ENCODE peak calls at places on chromosomes 6 and 20, in five cellular contexts. One of them, this sample, is unnamed.

GRCh38 chr6:150072201-150072600 is 3.3 kb upstream of the ULBP3 start:
- DNase-seq in CD8-positive, alpha-beta T cell: peak; percentile 44
- DNase-seq in H1: no peak
- DNase-seq in transverse colon: peak; percentile 94
- DNase-seq in HFF-Myc: no peak
- DNase-seq in this sample: no peak

GRCh38 chr20:26209171-26209941 is 512.7 kb upstream of the ZNF337 start:
- DNase-seq in CD8-positive, alpha-beta T cell: peak; percentile 10
- DNase-seq in H1: peak; percentile 55
- DNase-seq in transverse colon: no peak
- DNase-seq in HFF-Myc: no peak
- DNase-seq in this sample: peak; percentile 22

GRCh38 chr6:48289841-48290240 is 178.8 kb upstream of the PTCHD4 start:
- DNase-seq in CD8-positive, alpha-beta T cell: no peak
- DNase-seq in H1: no peak
- DNase-seq in transverse colon: no peak
- DNase-seq in HFF-Myc: no peak
- DNase-seq in this sample: no peak

GRCh38 chr6:33049323-33049722 is 24.1 kb downstream of the HLA-DPA1 start:
- DNase-seq in CD8-positive, alpha-beta T cell: no peak
- DNase-seq in H1: no peak
- DNase-seq in transverse colon: no peak
- DNase-seq in HFF-Myc: no peak
- DNase-seq in this sample: no peak

GRCh38 chr6:53605543-53606235 is 59.9 kb downstream of the KLHL31 start:
- DNase-seq in CD8-positive, alpha-beta T cell: no peak
- DNase-seq in H1: no peak
- DNase-seq in transverse colon: no peak
- DNase-seq in HFF-Myc: no peak
- DNase-seq in this sample: no peak

GRCh38 chr6:137761072-137761471 is 106.0 kb upstream of the TNFAIP3 start:
- DNase-seq in CD8-positive, alpha-beta T cell: no peak
- DNase-seq in H1: no peak
- DNase-seq in transverse colon: no peak
- DNase-seq in HFF-Myc: no peak
- DNase-seq in this sample: no peak

GRCh38 chr6:3325210-3325609 is 66.5 kb downstream of the PSMG4 start:
- DNase-seq in CD8-positive, alpha-beta T cell: no peak
- DNase-seq in H1: no peak
- DNase-seq in transverse colon: no peak
- DNase-seq in HFF-Myc: no peak
- DNase-seq in this sample: no peak

GRCh38 chr20:23446505-23446904 is 6.2 kb downstream of the CST11 start:
- DNase-seq in CD8-positive, alpha-beta T cell: no peak
- DNase-seq in H1: peak; percentile 88
- DNase-seq in transverse colon: peak; percentile 66
- DNase-seq in HFF-Myc: no peak
- DNase-seq in this sample: no peak

GRCh38 chr6:125511809-125512341 is 210.1 kb upstream of the HDDC2 start:
- DNase-seq in CD8-positive, alpha-beta T cell: no peak
- DNase-seq in H1: no peak
- DNase-seq in transverse colon: no peak
- DNase-seq in HFF-Myc: peak; percentile 43
- DNase-seq in this sample: no peak

GRCh38 chr6:111536888-111537287 is 53.9 kb upstream of the REV3L start:
- DNase-seq in CD8-positive, alpha-beta T cell: no peak
- DNase-seq in H1: no peak
- DNase-seq in transverse colon: no peak
- DNase-seq in HFF-Myc: no peak
- DNase-seq in this sample: no peak

GRCh38 chr20:23258747-23259121 is 91.9 kb upstream of the NXT1 start:
- DNase-seq in CD8-positive, alpha-beta T cell: no peak
- DNase-seq in H1: peak; percentile 8
- DNase-seq in transverse colon: no peak
- DNase-seq in HFF-Myc: no peak
- DNase-seq in this sample: no peak

GRCh38 chr20:22509090-22509938 is 75.1 kb downstream of the FOXA2 start:
- DNase-seq in CD8-positive, alpha-beta T cell: no peak
- DNase-seq in H1: no peak
- DNase-seq in transverse colon: no peak
- DNase-seq in HFF-Myc: no peak
- DNase-seq in this sample: no peak

GRCh38 chr20:54294094-54294493 is 86.2 kb downstream of the PFDN4 start:
- DNase-seq in CD8-positive, alpha-beta T cell: no peak
- DNase-seq in H1: no peak
- DNase-seq in transverse colon: no peak
- DNase-seq in HFF-Myc: no peak
- DNase-seq in this sample: no peak

GRCh38 chr20:44582321-44583025 is at the start of gene PKIG:
- DNase-seq in CD8-positive, alpha-beta T cell: no peak
- DNase-seq in H1: no peak
- DNase-seq in transverse colon: no peak
- DNase-seq in HFF-Myc: peak; percentile 69
- DNase-seq in this sample: no peak

GRCh38 chr6:161168281-161168891 is 105.5 kb downstream of the AGPAT4 start:
- DNase-seq in CD8-positive, alpha-beta T cell: no peak
- DNase-seq in H1: no peak
- DNase-seq in transverse colon: no peak
- DNase-seq in HFF-Myc: peak; percentile 91
- DNase-seq in this sample: no peak

GRCh38 chr20:52425253-52425652 is 233.7 kb upstream of the ZFP64 start:
- DNase-seq in CD8-positive, alpha-beta T cell: no peak
- DNase-seq in H1: no peak
- DNase-seq in transverse colon: no peak
- DNase-seq in HFF-Myc: no peak
- DNase-seq in this sample: no peak

GRCh38 chr20:17226410-17227198 is at the start of gene PCSK2:
- DNase-seq in CD8-positive, alpha-beta T cell: no peak
- DNase-seq in H1: peak; percentile 88
- DNase-seq in transverse colon: peak; percentile 12
- DNase-seq in HFF-Myc: no peak
- DNase-seq in this sample: no peak

GRCh38 chr6:164826831-164827468 is 482.5 kb downstream of the C6orf118 start:
- DNase-seq in CD8-positive, alpha-beta T cell: no peak
- DNase-seq in H1: no peak
- DNase-seq in transverse colon: no peak
- DNase-seq in HFF-Myc: no peak
- DNase-seq in this sample: no peak

GRCh38 chr6:113936093-113936934 is 34.6 kb downstream of the HDAC2 start:
- DNase-seq in CD8-positive, alpha-beta T cell: no peak
- DNase-seq in H1: no peak
- DNase-seq in transverse colon: no peak
- DNase-seq in HFF-Myc: peak; percentile 65
- DNase-seq in this sample: peak; percentile 9

GRCh38 chr6:106114492-106114891 is 28.4 kb downstream of the PRDM1 start:
- DNase-seq in CD8-positive, alpha-beta T cell: no peak
- DNase-seq in H1: no peak
- DNase-seq in transverse colon: no peak
- DNase-seq in HFF-Myc: no peak
- DNase-seq in this sample: no peak

GRCh38 chr6:157605484-157605883 is 217.6 kb upstream of the SNX9 start:
- DNase-seq in CD8-positive, alpha-beta T cell: no peak
- DNase-seq in H1: no peak
- DNase-seq in transverse colon: peak; percentile 0
- DNase-seq in HFF-Myc: no peak
- DNase-seq in this sample: no peak

GRCh38 chr6:143348531-143348930 is 102.0 kb downstream of the ADAT2 start:
- DNase-seq in CD8-positive, alpha-beta T cell: no peak
- DNase-seq in H1: no peak
- DNase-seq in transverse colon: no peak
- DNase-seq in HFF-Myc: no peak
- DNase-seq in this sample: no peak

GRCh38 chr6:158143700-158144099 is 24.4 kb downstream of the SERAC1 start:
- DNase-seq in CD8-positive, alpha-beta T cell: no peak
- DNase-seq in H1: no peak
- DNase-seq in transverse colon: no peak
- DNase-seq in HFF-Myc: no peak
- DNase-seq in this sample: no peak

GRCh38 chr6:40389176-40389767 is 197.9 kb downstream of the LRFN2 start:
- DNase-seq in CD8-positive, alpha-beta T cell: no peak
- DNase-seq in H1: peak; percentile 14
- DNase-seq in transverse colon: no peak
- DNase-seq in HFF-Myc: no peak
- DNase-seq in this sample: no peak

GRCh38 chr6:125753218-125753936 is 3.9 kb downstream of the HEY2 start:
- DNase-seq in CD8-positive, alpha-beta T cell: no peak
- DNase-seq in H1: no peak
- DNase-seq in transverse colon: no peak
- DNase-seq in HFF-Myc: no peak
- DNase-seq in this sample: no peak

GRCh38 chr6:111843347-111844147 is 29.7 kb downstream of the FYN start:
- DNase-seq in CD8-positive, alpha-beta T cell: peak; percentile 69
- DNase-seq in H1: no peak
- DNase-seq in transverse colon: peak; percentile 35
- DNase-seq in HFF-Myc: no peak
- DNase-seq in this sample: no peak

GRCh38 chr6:128479048-128479666 is 41.2 kb downstream of the PTPRK start:
- DNase-seq in CD8-positive, alpha-beta T cell: no peak
- DNase-seq in H1: no peak
- DNase-seq in transverse colon: no peak
- DNase-seq in HFF-Myc: no peak
- DNase-seq in this sample: no peak

GRCh38 chr20:38804682-38805501 is 605 bp upstream of the PPP1R16B start:
- DNase-seq in CD8-positive, alpha-beta T cell: peak; percentile 81
- DNase-seq in H1: no peak
- DNase-seq in transverse colon: peak; percentile 72
- DNase-seq in HFF-Myc: no peak
- DNase-seq in this sample: peak; percentile 86

GRCh38 chr6:70709826-70710225 is 42.1 kb downstream of the SMAP1 start:
- DNase-seq in CD8-positive, alpha-beta T cell: no peak
- DNase-seq in H1: no peak
- DNase-seq in transverse colon: no peak
- DNase-seq in HFF-Myc: peak; percentile 10
- DNase-seq in this sample: no peak

GRCh38 chr6:147643341-147644200 is 135.1 kb downstream of the SAMD5 start:
- DNase-seq in CD8-positive, alpha-beta T cell: no peak
- DNase-seq in H1: no peak
- DNase-seq in transverse colon: no peak
- DNase-seq in HFF-Myc: no peak
- DNase-seq in this sample: no peak

GRCh38 chr6:147651249-147652063 is 143.0 kb downstream of the SAMD5 start:
- DNase-seq in CD8-positive, alpha-beta T cell: no peak
- DNase-seq in H1: no peak
- DNase-seq in transverse colon: peak; percentile 20
- DNase-seq in HFF-Myc: no peak
- DNase-seq in this sample: no peak

GRCh38 chr6:147654103-147654845 is 145.8 kb downstream of the SAMD5 start:
- DNase-seq in CD8-positive, alpha-beta T cell: no peak
- DNase-seq in H1: no peak
- DNase-seq in transverse colon: no peak
- DNase-seq in HFF-Myc: no peak
- DNase-seq in this sample: no peak

DNA sequence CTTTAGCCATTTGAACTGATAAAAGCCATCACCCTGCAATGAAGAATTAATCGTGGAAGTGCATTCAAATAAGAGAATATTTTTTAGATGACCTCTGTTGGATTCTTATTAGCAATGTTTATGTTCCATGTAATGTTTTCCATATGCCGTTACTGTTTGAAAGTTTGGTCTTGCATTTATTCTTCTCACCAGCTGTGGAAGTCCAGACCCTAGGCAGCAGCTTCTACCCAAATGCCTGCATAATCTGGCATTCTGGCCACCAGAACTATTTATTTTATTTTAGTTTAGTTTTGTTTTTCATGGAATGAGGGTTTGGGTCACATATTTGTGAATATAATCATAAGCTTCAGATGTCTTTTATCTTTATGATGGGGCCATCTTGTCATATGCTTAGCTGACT is 140.4 kb downstream of the SAMD5 start:
- DNase-seq in CD8-positive, alpha-beta T cell: no peak
- DNase-seq in H1: no peak
- DNase-seq in transverse colon: no peak
- DNase-seq in HFF-Myc: peak; percentile 69
- DNase-seq in this sample: no peak
- H3K4me3 ChIP-seq in CD8-positive, alpha-beta T cell: no peak overlapping the region
- H3K4me3 ChIP-seq in H1: no peak overlapping the region
- H3K4me3 ChIP-seq in transverse colon: no peak overlapping the region
- H3K4me3 ChIP-seq in HFF-Myc: no peak overlapping the region
- H3K4me3 ChIP-seq in this sample: no peak overlapping the region

GRCh38 chr6:36976931-36977330 is 9.1 kb downstream of the MTCH1 start:
- DNase-seq in CD8-positive, alpha-beta T cell: no peak
- DNase-seq in H1: no peak
- DNase-seq in transverse colon: no peak
- DNase-seq in HFF-Myc: no peak
- DNase-seq in this sample: no peak
- H3K4me3 ChIP-seq in CD8-positive, alpha-beta T cell: no peak overlapping the region
- H3K4me3 ChIP-seq in H1: no peak overlapping the region
- H3K4me3 ChIP-seq in transverse colon: no peak overlapping the region
- H3K4me3 ChIP-seq in HFF-Myc: no peak overlapping the region
- H3K4me3 ChIP-seq in this sample: no peak overlapping the region

GRCh38 chr6:35427851-35428321 is 24.3 kb upstream of the FANCE start:
- DNase-seq in CD8-positive, alpha-beta T cell: no peak
- DNase-seq in H1: no peak
- DNase-seq in transverse colon: no peak
- DNase-seq in HFF-Myc: no peak
- DNase-seq in this sample: no peak
- H3K4me3 ChIP-seq in CD8-positive, alpha-beta T cell: no peak overlapping the region
- H3K4me3 ChIP-seq in H1: no peak overlapping the region
- H3K4me3 ChIP-seq in transverse colon: no peak overlapping the region
- H3K4me3 ChIP-seq in HFF-Myc: no peak overlapping the region
- H3K4me3 ChIP-seq in this sample: no peak overlapping the region

GRCh38 chr6:73363537-73363875 is 1.0 kb downstream of the KHDC3L start:
- DNase-seq in CD8-positive, alpha-beta T cell: no peak
- DNase-seq in H1: no peak
- DNase-seq in transverse colon: no peak
- DNase-seq in HFF-Myc: no peak
- DNase-seq in this sample: no peak
- H3K4me3 ChIP-seq in CD8-positive, alpha-beta T cell: no peak overlapping the region
- H3K4me3 ChIP-seq in H1: no peak overlapping the region
- H3K4me3 ChIP-seq in transverse colon: no peak overlapping the region
- H3K4me3 ChIP-seq in HFF-Myc: no peak overlapping the region
- H3K4me3 ChIP-seq in this sample: no peak overlapping the region

GRCh38 chr6:26233608-26234420 is 131.2 kb upstream of the BTN3A2 start:
- DNase-seq in CD8-positive, alpha-beta T cell: peak; percentile 72
- DNase-seq in H1: no peak
- DNase-seq in transverse colon: peak; percentile 75
- DNase-seq in HFF-Myc: no peak
- DNase-seq in this sample: peak; percentile 88

GRCh38 chr6:26232306-26232949 is 132.6 kb upstream of the BTN3A2 start:
- DNase-seq in CD8-positive, alpha-beta T cell: no peak
- DNase-seq in H1: no peak
- DNase-seq in transverse colon: no peak
- DNase-seq in HFF-Myc: no peak
- DNase-seq in this sample: no peak

GRCh38 chr6:26231006-26231587 is 133.9 kb upstream of the BTN3A2 start:
- DNase-seq in CD8-positive, alpha-beta T cell: no peak
- DNase-seq in H1: no peak
- DNase-seq in transverse colon: no peak
- DNase-seq in HFF-Myc: no peak
- DNase-seq in this sample: no peak

GRCh38 chr6:26234421-26235239 is 130.4 kb upstream of the BTN3A2 start:
- DNase-seq in CD8-positive, alpha-beta T cell: peak; percentile 68
- DNase-seq in H1: peak; percentile 85
- DNase-seq in transverse colon: peak; percentile 82
- DNase-seq in HFF-Myc: peak; percentile 94
- DNase-seq in this sample: peak; percentile 86

GRCh38 chr6:26232950-26233607 is 131.9 kb upstream of the BTN3A2 start:
- DNase-seq in CD8-positive, alpha-beta T cell: peak; percentile 34
- DNase-seq in H1: no peak
- DNase-seq in transverse colon: no peak
- DNase-seq in HFF-Myc: no peak
- DNase-seq in this sample: peak; percentile 75
- H3K4me3 ChIP-seq in CD8-positive, alpha-beta T cell: peak overlapping the region; percentile 66
- H3K4me3 ChIP-seq in H1: peak overlapping the region; percentile 90
- H3K4me3 ChIP-seq in transverse colon: peak overlapping the region; percentile 79
- H3K4me3 ChIP-seq in HFF-Myc: peak overlapping the region; percentile 61
- H3K4me3 ChIP-seq in this sample: peak overlapping the region; percentile 55

This sample was measured in GM06990.